ENCODE peak calls at places on chromosomes 7 and 10, in ten cellular contexts. U, G, S, V, P, O, M, E, T and K are unnamed samples.

GRCh38 chr10:44946201-44946600 is 13.4 kb upstream of the RASSF4 start:
- DNase-seq in U (no peak), G (no peak), S (peak), V (no peak), P (no peak), O (no peak), M (no peak), E (no peak), T (no peak), K (no peak)

GRCh38 chr7:153422291-153423189 is 629.7 kb upstream of the DPP6 start:
- DNase-seq in U (no peak), G (no peak), S (no peak), V (peak), P (no peak), O (no peak), M (no peak), E (no peak), T (no peak), K (no peak)

GRCh38 chr10:95236068-95236903 is 42.2 kb downstream of the ACSM6 start:
- DNase-seq in U (no peak), G (peak), S (peak), V (peak), P (no peak), O (no peak), M (no peak), E (peak), T (peak), K (peak)

GRCh38 chr7:151125459-151125834 is 39.2 kb downstream of the AGAP3 start:
- DNase-seq in U (no peak), G (no peak), S (peak), V (no peak), P (peak), O (no peak), M (no peak), E (no peak), T (no peak), K (no peak)

GRCh38 chr10:5647507-5648240 is 18.7 kb downstream of the ASB13 start:
- DNase-seq in U (no peak), G (no peak), S (no peak), V (no peak), P (no peak), O (no peak), M (no peak), E (no peak), T (no peak), K (no peak)

GRCh38 chr7:100900978-100901377 is 5.3 kb upstream of the ACHE start:
- DNase-seq in U (peak), G (no peak), S (no peak), V (no peak), P (no peak), O (no peak), M (no peak), E (no peak), T (no peak), K (no peak)

GRCh38 chr10:5897504-5897903 is 7.5 kb downstream of the FBH1 start:
- DNase-seq in U (no peak), G (no peak), S (no peak), V (no peak), P (no peak), O (no peak), M (no peak), E (no peak), T (no peak), K (no peak)

GRCh38 chr10:14377591-14377990 is 46.9 kb upstream of the FRMD4A start:
- DNase-seq in U (no peak), G (no peak), S (no peak), V (no peak), P (no peak), O (no peak), M (no peak), E (no peak), T (no peak), K (no peak)

GRCh38 chr7:43834463-43835251 is 34.7 kb downstream of the MRPS24 start:
- DNase-seq in U (no peak), G (peak), S (peak), V (peak), P (no peak), O (peak), M (no peak), E (peak), T (peak), K (no peak)

GRCh38 chr7:158829021-158829341 is 328 bp downstream of the ESYT2 start:
- DNase-seq in U (no peak), G (peak), S (peak), V (peak), P (peak), O (no peak), M (no peak), E (peak), T (peak), K (no peak)

GRCh38 chr10:62738916-62739315 is 65.6 kb upstream of the ADO start:
- DNase-seq in U (no peak), G (no peak), S (peak), V (no peak), P (no peak), O (peak), M (no peak), E (peak), T (peak), K (no peak)

GRCh38 chr7:83677180-83677866 is 28.4 kb upstream of the SEMA3E start:
- DNase-seq in U (no peak), G (no peak), S (peak), V (no peak), P (peak), O (peak), M (no peak), E (peak), T (peak), K (peak)

GRCh38 chr7:113731571-113731970 is 187.2 kb downstream of the PPP1R3A start:
- DNase-seq in U (no peak), G (no peak), S (no peak), V (no peak), P (no peak), O (no peak), M (no peak), E (peak), T (no peak), K (no peak)

GRCh38 chr7:154767194-154767593 is 235.7 kb downstream of the PAXIP1 start:
- DNase-seq in U (no peak), G (no peak), S (no peak), V (no peak), P (no peak), O (no peak), M (peak), E (no peak), T (peak), K (no peak)

GRCh38 chr10:72235544-72236279 is 19.6 kb upstream of the ASCC1 start:
- DNase-seq in U (no peak), G (no peak), S (no peak), V (no peak), P (no peak), O (no peak), M (no peak), E (no peak), T (no peak), K (no peak)

GRCh38 chr7:21028186-21028989 is 241.7 kb upstream of the SP8 start:
- DNase-seq in U (no peak), G (no peak), S (no peak), V (no peak), P (peak), O (no peak), M (no peak), E (peak), T (peak), K (no peak)

GRCh38 chr10:15743443-15743842 is 23.7 kb upstream of the ITGA8 start:
- DNase-seq in U (no peak), G (no peak), S (no peak), V (no peak), P (no peak), O (no peak), M (no peak), E (no peak), T (no peak), K (no peak)

GRCh38 chr10:15742831-15743230 is 23.1 kb upstream of the ITGA8 start:
- DNase-seq in U (no peak), G (no peak), S (no peak), V (no peak), P (no peak), O (peak), M (no peak), E (no peak), T (peak), K (peak)

GRCh38 chr10:15748137-15748536 is 28.4 kb upstream of the ITGA8 start:
- DNase-seq in U (no peak), G (no peak), S (no peak), V (peak), P (no peak), O (peak), M (no peak), E (no peak), T (no peak), K (no peak)

GRCh38 chr10:15744217-15744865 is 24.6 kb upstream of the ITGA8 start:
- DNase-seq in U (peak), G (peak), S (peak), V (peak), P (peak), O (peak), M (peak), E (peak), T (peak), K (peak)

GRCh38 chr10:15745748-15746147 is 26.0 kb upstream of the ITGA8 start:
- DNase-seq in U (no peak), G (no peak), S (peak), V (no peak), P (peak), O (peak), M (no peak), E (no peak), T (no peak), K (no peak)
- TF ChIP-seq CTCF in U (no peak), G (no peak), S (no peak), V (no peak), P (no peak), O (no peak), M (no peak), E (no peak), T (no peak), K (no peak)

DNA sequence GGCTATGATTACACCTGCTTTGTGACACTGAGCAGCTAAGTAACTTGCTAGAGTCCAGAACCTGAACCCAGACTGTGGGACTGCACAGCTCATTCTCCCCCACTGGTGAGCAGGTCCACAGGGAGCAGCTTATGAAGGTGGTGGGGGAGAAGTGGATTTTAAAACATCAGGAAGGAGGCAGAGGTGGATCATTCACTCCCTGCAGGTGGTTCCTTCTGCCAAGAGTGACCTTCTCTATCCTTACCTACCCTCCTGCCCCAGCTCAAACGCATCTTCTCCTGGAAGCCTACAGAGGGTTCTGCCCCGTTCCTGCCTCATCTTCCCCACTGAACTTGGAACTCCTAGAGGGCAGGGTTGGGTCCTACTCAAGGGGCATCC is 539 bp upstream of the FAM241B start:
- DNase-seq in U (no peak), G (no peak), S (no peak), V (no peak), P (no peak), O (no peak), M (no peak), E (no peak), T (peak), K (no peak)
- H3K4me3 ChIP-seq in U (peak), G (no peak), S (peak), V (peak), P (no peak), O (no peak), M (peak), E (peak), T (peak), K (peak)

GRCh38 chr7:149385195-149385955 is 75.5 kb downstream of the ZNF777 start:
- DNase-seq in U (no peak), G (no peak), S (no peak), V (no peak), P (no peak), O (no peak), M (no peak), E (no peak), T (no peak), K (no peak)

GRCh38 chr7:149377386-149377785 is 83.5 kb downstream of the ZNF777 start:
- DNase-seq in U (no peak), G (no peak), S (no peak), V (no peak), P (no peak), O (no peak), M (no peak), E (no peak), T (peak), K (no peak)

GRCh38 chr7:149379625-149380024 is 81.2 kb downstream of the ZNF777 start:
- DNase-seq in U (no peak), G (no peak), S (no peak), V (no peak), P (no peak), O (no peak), M (no peak), E (no peak), T (no peak), K (no peak)

GRCh38 chr7:149375234-149376008 is 85.4 kb downstream of the ZNF777 start:
- DNase-seq in U (no peak), G (no peak), S (no peak), V (no peak), P (no peak), O (no peak), M (no peak), E (no peak), T (no peak), K (no peak)

GRCh38 chr7:149381245-149381644 is 79.6 kb downstream of the ZNF777 start:
- DNase-seq in U (no peak), G (no peak), S (no peak), V (no peak), P (no peak), O (no peak), M (no peak), E (no peak), T (peak), K (no peak)
- TF ChIP-seq CTCF in U (no peak), G (no peak), S (no peak), V (peak), P (no peak), O (no peak), M (no peak), E (no peak), T (peak), K (no peak)

GRCh38 chr10:90887555-90887954 is 15.8 kb downstream of the RPP30 start:
- DNase-seq in U (peak), G (no peak), S (no peak), V (no peak), P (no peak), O (no peak), M (no peak), E (peak), T (peak), K (no peak)
- H3K4me3 ChIP-seq in U (no peak), G (no peak), S (no peak), V (no peak), P (no peak), O (no peak), M (no peak), E (no peak), T (no peak), K (no peak)

GRCh38 chr10:588246-589165 is 101.0 kb downstream of the DIP2C start:
- DNase-seq in U (no peak), G (no peak), S (peak), V (peak), P (no peak), O (peak), M (no peak), E (no peak), T (no peak), K (no peak)
- TF ChIP-seq CTCF in U (no peak), G (no peak), S (peak), V (no peak), P (peak), O (peak), M (no peak), E (no peak), T (no peak), K (peak)

GRCh38 chr7:19772323-19772722 is 1.1 kb downstream of the TMEM196 start:
- DNase-seq in U (no peak), G (no peak), S (no peak), V (no peak), P (no peak), O (no peak), M (no peak), E (peak), T (no peak), K (no peak)
- H3K4me3 ChIP-seq in U (no peak), G (no peak), S (no peak), V (no peak), P (peak), O (peak), M (peak), E (peak), T (no peak), K (peak)

GRCh38 chr7:51187941-51188340 is 128.7 kb downstream of the COBL start:
- DNase-seq in U (no peak), G (no peak), S (no peak), V (no peak), P (peak), O (no peak), M (peak), E (peak), T (no peak), K (no peak)
- TF ChIP-seq CTCF in U (no peak), G (peak), S (no peak), V (no peak), P (peak), O (peak), M (peak), E (peak), T (no peak), K (peak)

DNA sequence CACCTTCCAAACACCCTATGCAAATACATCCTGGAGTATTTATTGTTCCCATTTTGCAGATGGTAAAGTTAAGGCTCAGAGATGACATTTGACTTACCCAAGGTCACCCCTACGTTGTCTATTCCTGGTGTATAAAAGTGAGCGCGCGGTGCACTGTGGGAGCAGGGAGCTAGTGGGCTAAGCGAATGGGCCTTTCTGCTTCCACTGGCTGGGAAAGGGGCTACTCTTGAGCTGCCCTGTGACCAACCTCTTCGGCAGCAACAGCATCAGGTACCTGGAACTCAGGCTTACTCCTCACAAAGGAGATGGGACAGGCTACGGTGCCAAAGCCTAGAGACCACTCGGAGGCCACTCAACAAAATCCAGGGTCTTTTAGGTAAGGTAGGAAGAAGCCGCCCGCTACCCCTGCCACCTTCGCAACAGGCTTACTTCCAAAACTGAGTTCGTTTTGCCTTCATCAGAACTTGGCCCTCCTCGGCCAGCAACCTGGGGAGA is 2.4 kb downstream of the PTF1A start:
- DNase-seq in U (no peak), G (no peak), S (no peak), V (no peak), P (no peak), O (no peak), M (no peak), E (no peak), T (no peak), K (no peak)
- H3K4me3 ChIP-seq in U (no peak), G (no peak), S (peak), V (no peak), P (no peak), O (no peak), M (peak), E (no peak), T (no peak), K (no peak)

GRCh38 chr7:99447943-99448342 is 9.2 kb downstream of the CPSF4 start:
- DNase-seq in U (no peak), G (no peak), S (no peak), V (peak), P (no peak), O (no peak), M (no peak), E (no peak), T (peak), K (no peak)
- TF ChIP-seq CTCF in U (peak), G (no peak), S (no peak), V (peak), P (peak), O (peak), M (no peak), E (peak), T (peak), K (no peak)

DNA sequence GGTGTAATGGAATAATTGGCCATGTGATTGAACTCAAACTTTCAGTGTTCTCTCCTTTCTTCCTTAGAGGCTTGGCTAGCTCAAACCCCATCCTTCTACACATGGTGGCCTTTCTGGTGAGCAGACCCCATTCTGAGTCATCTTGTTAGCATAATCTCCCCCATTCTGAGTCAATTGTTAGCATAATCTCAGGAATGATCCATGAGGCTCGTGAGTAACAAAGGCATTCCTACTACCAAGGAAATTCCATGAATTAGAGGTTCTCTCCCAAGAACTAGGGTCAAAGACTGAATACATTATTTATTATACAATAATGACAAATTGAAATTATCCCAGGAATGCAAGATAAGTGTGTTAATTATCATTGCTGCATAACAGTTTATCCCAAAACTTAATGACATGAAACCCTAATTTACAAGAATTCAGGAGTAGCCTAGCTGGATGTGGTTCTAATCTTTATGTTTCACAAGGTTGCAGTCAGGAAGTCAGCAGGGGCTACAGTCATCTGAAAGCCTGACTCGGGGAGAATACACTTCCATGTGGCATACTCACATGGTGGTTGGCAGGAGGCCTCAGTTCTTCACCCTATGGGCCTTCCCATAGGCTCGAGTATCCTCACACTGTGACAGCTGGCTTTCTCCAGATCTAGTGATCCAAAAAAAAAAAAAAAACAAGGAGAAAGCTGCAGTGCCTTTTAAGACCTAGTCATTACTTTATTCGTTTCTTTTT is 100.2 kb downstream of the MMRN2 start:
- DNase-seq in U (no peak), G (no peak), S (peak), V (no peak), P (no peak), O (peak), M (no peak), E (peak), T (peak), K (peak)
- H3K4me3 ChIP-seq in U (no peak), G (no peak), S (no peak), V (no peak), P (no peak), O (no peak), M (no peak), E (no peak), T (no peak), K (no peak)